ENCODE peak calls at places on chromosome 9, in seven cellular contexts. One of them, this sample, is unnamed.

GRCh38 chr9:136542246-136543041 is 3.4 kb downstream of the NOTCH1 start:
- DNase-seq in A673: peak; percentile 33
- DNase-seq in adipocyte: no peak
- DNase-seq in endodermal cell: no peak
- DNase-seq in breast epithelium: no peak
- DNase-seq in H9: no peak
- DNase-seq in neuronal stem cell: peak; percentile 89
- DNase-seq in this sample: no peak

GRCh38 chr9:126125177-126125576 is 201.5 kb upstream of the MVB12B start:
- DNase-seq in A673: no peak
- DNase-seq in adipocyte: peak; percentile 1
- DNase-seq in endodermal cell: peak; percentile 7
- DNase-seq in breast epithelium: no peak
- DNase-seq in H9: no peak
- DNase-seq in neuronal stem cell: no peak
- DNase-seq in this sample: no peak

GRCh38 chr9:3960661-3961144 is 339.2 kb downstream of the GLIS3 start:
- DNase-seq in A673: no peak
- DNase-seq in adipocyte: no peak
- DNase-seq in endodermal cell: no peak
- DNase-seq in breast epithelium: no peak
- DNase-seq in H9: no peak
- DNase-seq in neuronal stem cell: peak; percentile 72
- DNase-seq in this sample: no peak

GRCh38 chr9:107438211-107439030 is 51.1 kb downstream of the KLF4 start:
- DNase-seq in A673: no peak
- DNase-seq in adipocyte: no peak
- DNase-seq in endodermal cell: peak; percentile 80
- DNase-seq in breast epithelium: no peak
- DNase-seq in H9: peak; percentile 81
- DNase-seq in neuronal stem cell: no peak
- DNase-seq in this sample: no peak

GRCh38 chr9:103789686-103790085 is 304.4 kb upstream of the SMC2 start:
- DNase-seq in A673: peak; percentile 3
- DNase-seq in adipocyte: peak; percentile 5
- DNase-seq in endodermal cell: no peak
- DNase-seq in breast epithelium: no peak
- DNase-seq in H9: no peak
- DNase-seq in neuronal stem cell: no peak
- DNase-seq in this sample: peak; percentile 7

GRCh38 chr9:115198018-115198417 is 80.1 kb upstream of the TNC start:
- DNase-seq in A673: peak; percentile 80
- DNase-seq in adipocyte: peak; percentile 47
- DNase-seq in endodermal cell: no peak
- DNase-seq in breast epithelium: no peak
- DNase-seq in H9: no peak
- DNase-seq in neuronal stem cell: no peak
- DNase-seq in this sample: no peak

GRCh38 chr9:14343948-14344547 is 30.1 kb upstream of the NFIB start:
- DNase-seq in A673: no peak
- DNase-seq in adipocyte: no peak
- DNase-seq in endodermal cell: peak; percentile 68
- DNase-seq in breast epithelium: no peak
- DNase-seq in H9: no peak
- DNase-seq in neuronal stem cell: no peak
- DNase-seq in this sample: no peak

GRCh38 chr9:125633116-125633743 is 73.8 kb downstream of the MAPKAP1 start:
- DNase-seq in A673: peak; percentile 30
- DNase-seq in adipocyte: no peak
- DNase-seq in endodermal cell: no peak
- DNase-seq in breast epithelium: peak; percentile 31
- DNase-seq in H9: no peak
- DNase-seq in neuronal stem cell: no peak
- DNase-seq in this sample: no peak

GRCh38 chr9:3179716-3180115 is 335.8 kb upstream of the PUM3 start:
- DNase-seq in A673: no peak
- DNase-seq in adipocyte: no peak
- DNase-seq in endodermal cell: no peak
- DNase-seq in breast epithelium: no peak
- DNase-seq in H9: no peak
- DNase-seq in neuronal stem cell: no peak
- DNase-seq in this sample: no peak

GRCh38 chr9:99103909-99104458 is 929 bp upstream of the TGFBR1 start:
- DNase-seq in A673: peak; percentile 1
- DNase-seq in adipocyte: peak; percentile 79
- DNase-seq in endodermal cell: no peak
- DNase-seq in breast epithelium: peak; percentile 35
- DNase-seq in H9: no peak
- DNase-seq in neuronal stem cell: no peak
- DNase-seq in this sample: no peak

GRCh38 chr9:91223000-91223399 is 138.7 kb downstream of the AUH start:
- DNase-seq in A673: no peak
- DNase-seq in adipocyte: no peak
- DNase-seq in endodermal cell: no peak
- DNase-seq in breast epithelium: no peak
- DNase-seq in H9: no peak
- DNase-seq in neuronal stem cell: no peak
- DNase-seq in this sample: no peak

GRCh38 chr9:33850677-33851076 is 33.7 kb downstream of the UBE2R2 start:
- DNase-seq in A673: no peak
- DNase-seq in adipocyte: no peak
- DNase-seq in endodermal cell: no peak
- DNase-seq in breast epithelium: peak; percentile 18
- DNase-seq in H9: no peak
- DNase-seq in neuronal stem cell: no peak
- DNase-seq in this sample: no peak
- H3K4me1 ChIP-seq in A673: peaks cover 14% of the 10 kb centered on the region
- H3K4me1 ChIP-seq in adipocyte: peaks cover 29% of the 10 kb centered on the region
- H3K4me1 ChIP-seq in endodermal cell: peaks cover 3% of the 10 kb centered on the region
- H3K4me1 ChIP-seq in breast epithelium: peaks cover 12% of the 10 kb centered on the region
- H3K4me1 ChIP-seq in H9: no peaks in the 10 kb centered on the region
- H3K4me1 ChIP-seq in neuronal stem cell: peaks cover 5% of the 10 kb centered on the region
- H3K4me1 ChIP-seq in this sample: peaks cover 5% of the 10 kb centered on the region

GRCh38 chr9:128923493-128923883 is 2.7 kb downstream of the PHYHD1 start:
- DNase-seq in A673: no peak
- DNase-seq in adipocyte: no peak
- DNase-seq in endodermal cell: no peak
- DNase-seq in breast epithelium: no peak
- DNase-seq in H9: no peak
- DNase-seq in neuronal stem cell: no peak
- DNase-seq in this sample: no peak

GRCh38 chr9:128919409-128919808 is 1.4 kb upstream of the PHYHD1 start:
- DNase-seq in A673: no peak
- DNase-seq in adipocyte: no peak
- DNase-seq in endodermal cell: peak; percentile 46
- DNase-seq in breast epithelium: no peak
- DNase-seq in H9: no peak
- DNase-seq in neuronal stem cell: no peak
- DNase-seq in this sample: no peak

GRCh38 chr9:128921881-128922763 is 1.3 kb downstream of the PHYHD1 start:
- DNase-seq in A673: peak; percentile 82
- DNase-seq in adipocyte: peak; percentile 55
- DNase-seq in endodermal cell: peak; percentile 92
- DNase-seq in breast epithelium: peak; percentile 39
- DNase-seq in H9: peak; percentile 85
- DNase-seq in neuronal stem cell: peak; percentile 63
- DNase-seq in this sample: peak; percentile 24

GRCh38 chr9:128918921-128919320 is 1.9 kb upstream of the PHYHD1 start:
- DNase-seq in A673: no peak
- DNase-seq in adipocyte: no peak
- DNase-seq in endodermal cell: peak; percentile 38
- DNase-seq in breast epithelium: no peak
- DNase-seq in H9: no peak
- DNase-seq in neuronal stem cell: no peak
- DNase-seq in this sample: no peak

DNA sequence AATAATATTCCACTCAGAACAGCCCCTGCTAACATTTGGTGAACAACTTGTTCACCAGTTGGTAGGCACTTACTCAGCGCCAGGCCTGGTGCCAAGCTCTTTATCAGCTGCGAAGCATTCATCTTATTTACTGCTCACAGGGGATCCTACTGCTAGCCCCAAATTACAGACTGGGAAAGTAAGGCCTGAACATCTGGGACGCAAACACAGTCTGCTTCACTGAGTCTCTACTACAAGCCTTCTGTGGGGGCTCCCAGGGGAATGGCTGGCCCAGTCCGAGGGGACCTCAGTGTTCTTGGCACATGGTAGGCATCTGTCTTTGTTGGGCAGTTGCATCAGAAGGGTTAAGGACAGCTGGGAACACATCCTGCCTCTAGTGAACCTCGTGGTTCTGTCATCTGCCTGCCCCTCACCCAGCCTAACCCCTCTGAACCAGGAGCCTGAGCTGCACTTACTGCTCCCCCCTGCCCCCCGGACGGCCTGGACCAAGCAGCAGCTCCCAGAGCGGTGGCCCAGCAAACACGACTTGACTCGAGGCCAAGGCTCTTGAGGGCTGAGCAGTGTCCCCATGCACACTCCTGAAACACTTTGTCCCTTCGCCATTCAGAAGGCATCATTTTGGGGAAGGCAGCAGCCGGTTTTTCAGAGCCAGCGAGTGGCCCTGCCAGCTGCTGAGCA is at the start of gene PHYHD1:
- DNase-seq in A673: peak; percentile 72
- DNase-seq in adipocyte: no peak
- DNase-seq in endodermal cell: peak; percentile 53
- DNase-seq in breast epithelium: peak; percentile 40
- DNase-seq in H9: no peak
- DNase-seq in neuronal stem cell: no peak
- DNase-seq in this sample: no peak
- H3K4me1 ChIP-seq in A673: peaks cover 33% of the 10 kb centered on the region
- H3K4me1 ChIP-seq in adipocyte: peaks cover 51% of the 10 kb centered on the region
- H3K4me1 ChIP-seq in endodermal cell: no peaks in the 10 kb centered on the region
- H3K4me1 ChIP-seq in breast epithelium: peaks cover 13% of the 10 kb centered on the region
- H3K4me1 ChIP-seq in H9: no peaks in the 10 kb centered on the region
- H3K4me1 ChIP-seq in neuronal stem cell: peaks cover 11% of the 10 kb centered on the region
- H3K4me1 ChIP-seq in this sample: no peaks in the 10 kb centered on the region

DNA sequence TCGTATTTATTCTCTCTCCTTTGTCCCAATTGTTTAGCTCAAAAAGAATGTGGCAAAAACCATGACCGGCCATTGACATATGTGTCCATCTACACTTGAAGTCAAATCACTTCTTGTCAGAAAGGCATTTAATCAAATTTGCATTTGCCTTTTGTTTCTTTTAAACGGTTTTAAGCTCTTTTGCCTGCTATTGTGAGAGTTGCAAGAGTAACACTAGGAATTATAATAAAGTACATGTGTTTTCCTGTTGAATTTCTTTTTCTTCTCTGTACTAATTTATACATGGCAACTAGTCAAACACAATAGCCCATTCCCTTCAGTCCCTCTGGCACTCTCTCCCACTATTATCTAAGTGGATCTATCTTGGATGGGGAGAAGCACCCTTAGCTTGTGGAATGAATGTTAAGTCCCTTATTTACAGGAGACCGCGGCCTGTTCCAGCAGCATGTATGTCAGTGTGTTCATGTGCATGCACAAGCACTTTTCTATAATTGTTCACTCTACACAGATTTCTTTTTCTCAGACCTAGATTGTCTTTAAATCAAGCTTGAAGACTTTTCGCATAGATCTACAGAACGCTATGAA is 3.3 kb downstream of the ADAMTSL1 start:
- DNase-seq in A673: no peak
- DNase-seq in adipocyte: no peak
- DNase-seq in endodermal cell: no peak
- DNase-seq in breast epithelium: no peak
- DNase-seq in H9: no peak
- DNase-seq in neuronal stem cell: no peak
- DNase-seq in this sample: no peak
- H3K4me1 ChIP-seq in A673: no peaks in the 10 kb centered on the region
- H3K4me1 ChIP-seq in adipocyte: peaks cover 80% of the 10 kb centered on the region
- H3K4me1 ChIP-seq in endodermal cell: peaks cover 3% of the 10 kb centered on the region
- H3K4me1 ChIP-seq in breast epithelium: no peaks in the 10 kb centered on the region
- H3K4me1 ChIP-seq in H9: peaks cover 2% of the 10 kb centered on the region
- H3K4me1 ChIP-seq in neuronal stem cell: peaks cover 6% of the 10 kb centered on the region
- H3K4me1 ChIP-seq in this sample: no peaks in the 10 kb centered on the region

DNA sequence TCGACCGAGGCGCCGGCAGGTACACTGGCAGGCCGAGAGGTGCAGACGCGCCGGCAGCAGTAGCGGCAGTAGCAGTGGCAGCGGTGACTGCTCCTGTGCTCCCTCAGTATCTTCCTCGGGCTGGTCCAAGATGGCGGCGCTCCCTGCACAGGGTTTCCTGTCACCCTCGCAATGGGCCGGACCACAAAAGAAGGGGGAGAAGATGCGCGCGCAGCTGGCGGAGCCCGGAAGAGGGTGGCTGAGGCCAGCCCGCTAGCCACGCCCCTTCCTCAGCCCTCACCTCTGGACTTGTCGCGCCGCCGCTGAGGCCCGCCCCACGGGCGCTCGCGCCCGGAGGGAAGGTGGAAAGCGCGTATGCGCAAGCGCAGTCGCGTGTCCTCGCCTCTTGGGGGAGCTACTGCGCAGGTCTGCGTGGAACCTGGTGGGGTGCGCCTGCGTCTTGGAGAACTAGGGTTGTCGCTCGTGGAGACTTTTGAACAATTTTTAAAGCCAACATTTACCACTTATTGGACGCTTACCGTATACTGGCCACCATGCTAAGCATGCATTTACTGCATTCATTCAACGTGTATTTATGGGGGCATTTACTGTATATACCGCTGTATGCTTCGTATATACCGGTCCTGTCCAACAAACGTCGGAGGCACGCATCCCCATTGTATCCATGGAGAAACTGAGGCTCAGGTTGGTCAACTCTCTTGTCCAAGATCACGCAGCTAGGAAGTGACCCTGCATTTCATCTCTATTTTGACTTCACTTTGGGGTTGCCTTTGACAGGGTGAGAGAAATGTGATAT is at the start of gene RAB14:
- DNase-seq in A673: peak; percentile 99
- DNase-seq in adipocyte: peak; percentile 100
- DNase-seq in endodermal cell: peak; percentile 100
- DNase-seq in breast epithelium: peak; percentile 99
- DNase-seq in H9: peak; percentile 98
- DNase-seq in neuronal stem cell: peak; percentile 96
- DNase-seq in this sample: peak; percentile 99
- H3K4me1 ChIP-seq in A673: peaks cover 45% of the 10 kb centered on the region
- H3K4me1 ChIP-seq in adipocyte: peaks cover 41% of the 10 kb centered on the region
- H3K4me1 ChIP-seq in endodermal cell: peaks cover 8% of the 10 kb centered on the region
- H3K4me1 ChIP-seq in breast epithelium: peaks cover 7% of the 10 kb centered on the region
- H3K4me1 ChIP-seq in H9: no peaks in the 10 kb centered on the region
- H3K4me1 ChIP-seq in neuronal stem cell: peaks cover 8% of the 10 kb centered on the region
- H3K4me1 ChIP-seq in this sample: peaks cover 24% of the 10 kb centered on the region

DNA sequence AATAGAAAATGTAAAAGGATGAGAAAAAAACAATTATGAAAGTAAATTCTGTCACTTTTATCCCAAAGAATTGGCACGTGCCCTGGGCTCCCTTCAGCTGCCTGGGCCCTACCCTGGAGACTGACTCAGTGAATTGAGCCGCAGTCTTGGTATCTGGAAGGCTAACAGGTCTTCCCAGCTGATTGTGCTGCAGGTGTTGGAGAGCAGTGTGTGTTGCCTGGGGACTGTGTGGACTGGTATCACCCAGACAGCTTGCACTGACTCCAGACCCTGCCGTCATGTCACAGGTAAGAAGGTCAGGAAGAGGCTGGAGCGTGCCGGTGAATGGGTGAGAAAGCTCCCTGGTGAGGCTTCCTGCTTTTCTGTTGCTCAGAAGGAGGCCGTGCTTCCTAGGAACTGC is 83.3 kb downstream of the AOPEP start:
- DNase-seq in A673: no peak
- DNase-seq in adipocyte: no peak
- DNase-seq in endodermal cell: no peak
- DNase-seq in breast epithelium: no peak
- DNase-seq in H9: no peak
- DNase-seq in neuronal stem cell: no peak
- DNase-seq in this sample: no peak
- H3K4me1 ChIP-seq in A673: peaks cover 19% of the 10 kb centered on the region
- H3K4me1 ChIP-seq in adipocyte: peaks cover 44% of the 10 kb centered on the region
- H3K4me1 ChIP-seq in endodermal cell: no peaks in the 10 kb centered on the region
- H3K4me1 ChIP-seq in breast epithelium: no peaks in the 10 kb centered on the region
- H3K4me1 ChIP-seq in H9: no peaks in the 10 kb centered on the region
- H3K4me1 ChIP-seq in neuronal stem cell: peaks cover 5% of the 10 kb centered on the region
- H3K4me1 ChIP-seq in this sample: peaks cover 19% of the 10 kb centered on the region

This sample was measured in Caco-2.